ENCODE peak calls at places on chromosomes 2 and 18, in six cellular contexts. F is left lung; D is stimulated activated CD4-positive, alpha-beta T cell treated with anti-CD3 and anti-CD28 coated beads, Interleukin-4, amount 100 ng/mL, for 4 hours; V is hippocampal formation; Q is stomach; O is SHP77 treated with DMSO at 0.1 percent for 48 hours. P is an unnamed sample.

GRCh38 chr2:25383806-25384205 is 42.1 kb upstream of the DNMT3A start:
- DNase-seq in F (no peak), D (no peak), V (no peak), Q (no peak), O (no peak), P (no peak)

GRCh38 chr2:175293195-175293594 is 111.7 kb upstream of the ATP5MC3 start:
- DNase-seq in F (no peak), D (no peak), V (no peak), Q (no peak), O (no peak), P (no peak)

GRCh38 chr2:160430001-160430344 is 63.6 kb downstream of the RBMS1 start:
- DNase-seq in F (no peak), D (no peak), V (no peak), Q (no peak), O (no peak), P (no peak)

GRCh38 chr2:15744820-15745219 is 153.2 kb downstream of the DDX1 start:
- DNase-seq in F (no peak), D (no peak), V (no peak), Q (no peak), O (no peak), P (no peak)

GRCh38 chr2:192438239-192438638 is 243.5 kb upstream of the TMEFF2 start:
- DNase-seq in F (no peak), D (no peak), V (no peak), Q (no peak), O (no peak), P (no peak)

GRCh38 chr2:157061799-157062198 is 195.7 kb upstream of the GALNT5 start:
- DNase-seq in F (no peak), D (no peak), V (no peak), Q (no peak), O (no peak), P (peak)

GRCh38 chr2:171924170-171924942 is 2.1 kb downstream of the HAT1 start:
- DNase-seq in F (no peak), D (no peak), V (no peak), Q (no peak), O (no peak), P (no peak)

GRCh38 chr18:63848159-63848558 is 39.3 kb upstream of the SERPINB2 start:
- DNase-seq in F (no peak), D (no peak), V (peak), Q (no peak), O (peak), P (peak)

GRCh38 chr2:73832905-73833304 is 4.1 kb downstream of the STAMBP start:
- DNase-seq in F (no peak), D (no peak), V (no peak), Q (no peak), O (no peak), P (no peak)

P was measured in GM20000.